ENCODE peak calls at places on chromosomes 11 and 22, in nine cellular contexts. W is IMR-90; L is CD4-positive, CD25-positive, alpha-beta regulatory T cell; E is right lobe of liver; V is CD8-positive, alpha-beta memory T cell; O is transverse colon; B is aorta; G is SJCRH30; M is cardiac muscle cell. K is an unnamed sample.

GRCh38 chr11:8760896-8761295 is 78.3 kb downstream of the RPL27A start:
- DNase-seq in W (peak; percentile 59), L (no peak), E (no peak), V (no peak), O (no peak), B (no peak), G (no peak), M (peak; percentile 91), K (no peak)

GRCh38 chr22:39097098-39098020 is at the start of gene APOBEC3H:
- DNase-seq in W (no peak), L (no peak), E (peak; percentile 53), V (peak; percentile 37), O (peak; percentile 41), B (peak; percentile 77), G (peak; percentile 13), M (peak; percentile 6), K (no peak)

GRCh38 chr11:104015649-104016415 is 20.6 kb upstream of the DDI1 start:
- DNase-seq in W (no peak), L (no peak), E (no peak), V (no peak), O (no peak), B (no peak), G (no peak), M (no peak), K (no peak)

GRCh38 chr22:37843746-37844089 is 416 bp downstream of the ANKRD54 start:
- DNase-seq in W (peak; percentile 32), L (no peak), E (no peak), V (no peak), O (peak; percentile 59), B (peak; percentile 86), G (no peak), M (peak; percentile 52), K (no peak)

GRCh38 chr11:78310500-78310909 is 107.1 kb downstream of the GAB2 start:
- DNase-seq in W (peak; percentile 35), L (no peak), E (peak; percentile 77), V (no peak), O (peak; percentile 64), B (peak; percentile 86), G (no peak), M (peak; percentile 62), K (peak; percentile 84)

GRCh38 chr11:15826008-15826650 is 530.2 kb downstream of the SOX6 start:
- DNase-seq in W (peak; percentile 30), L (no peak), E (no peak), V (no peak), O (no peak), B (no peak), G (no peak), M (no peak), K (no peak)

GRCh38 chr11:90288207-90288821 is 65.5 kb upstream of the CHORDC1 start:
- DNase-seq in W (peak; percentile 3), L (no peak), E (no peak), V (no peak), O (no peak), B (no peak), G (peak; percentile 37), M (peak; percentile 9), K (no peak)

GRCh38 chr22:39419096-39419495 is 19.5 kb downstream of the TAB1 start:
- DNase-seq in W (no peak), L (no peak), E (no peak), V (no peak), O (no peak), B (peak; percentile 56), G (no peak), M (no peak), K (peak; percentile 47)

GRCh38 chr11:76250520-76251222 is 44.4 kb upstream of the WNT11 start:
- DNase-seq in W (no peak), L (no peak), E (no peak), V (no peak), O (no peak), B (no peak), G (no peak), M (no peak), K (no peak)

GRCh38 chr11:107696140-107696539 is 15.7 kb downstream of the SLN start:
- DNase-seq in W (peak; percentile 97), L (no peak), E (no peak), V (no peak), O (no peak), B (no peak), G (no peak), M (peak; percentile 93), K (no peak)

GRCh38 chr22:26592368-26593015 is 2.6 kb upstream of the TPST2 start:
- DNase-seq in W (no peak), L (peak; percentile 40), E (no peak), V (peak; percentile 79), O (peak; percentile 63), B (no peak), G (no peak), M (no peak), K (no peak)

GRCh38 chr11:6655790-6656580 is at the start of gene DCHS1:
- DNase-seq in W (no peak), L (no peak), E (peak; percentile 56), V (peak; percentile 6), O (peak; percentile 26), B (peak; percentile 88), G (peak; percentile 47), M (peak; percentile 27), K (peak; percentile 67)

GRCh38 chr11:116534270-116534975 is 238.4 kb downstream of the BUD13 start:
- DNase-seq in W (no peak), L (no peak), E (no peak), V (no peak), O (no peak), B (peak; percentile 32), G (no peak), M (no peak), K (no peak)

GRCh38 chr11:26443617-26444016 is 111.7 kb downstream of the ANO3 start:
- DNase-seq in W (no peak), L (no peak), E (no peak), V (no peak), O (no peak), B (no peak), G (no peak), M (no peak), K (no peak)

GRCh38 chr11:118643142-118643994 is 36.0 kb downstream of the PHLDB1 start:
- DNase-seq in W (no peak), L (no peak), E (no peak), V (no peak), O (no peak), B (no peak), G (no peak), M (no peak), K (peak; percentile 52)

GRCh38 chr11:134126197-134126822 is 57.4 kb downstream of the JAM3 start:
- DNase-seq in W (peak; percentile 97), L (no peak), E (no peak), V (no peak), O (no peak), B (no peak), G (peak; percentile 24), M (peak; percentile 52), K (no peak)

GRCh38 chr11:112612283-112612849 is 348.9 kb upstream of the NCAM1 start:
- DNase-seq in W (no peak), L (no peak), E (no peak), V (no peak), O (no peak), B (no peak), G (peak; percentile 78), M (peak; percentile 23), K (no peak)

GRCh38 chr22:19962246-19962908 is 20.8 kb upstream of the TXNRD2 start:
- DNase-seq in W (peak; percentile 73), L (peak; percentile 28), E (peak; percentile 92), V (no peak), O (peak; percentile 88), B (peak; percentile 91), G (peak; percentile 81), M (peak; percentile 83), K (peak; percentile 95)

GRCh38 chr11:62909107-62909894 is 11.9 kb downstream of the CHRM1 start:
- DNase-seq in W (peak; percentile 73), L (no peak), E (peak; percentile 68), V (no peak), O (peak; percentile 85), B (peak; percentile 83), G (peak; percentile 80), M (peak; percentile 85), K (peak; percentile 90)

GRCh38 chr11:97610854-97611253 is 1221.0 kb downstream of the JRKL start:
- DNase-seq in W (no peak), L (no peak), E (no peak), V (no peak), O (no peak), B (no peak), G (no peak), M (no peak), K (no peak)

GRCh38 chr11:67054851-67055523 is 1.7 kb upstream of the RHOD start:
- DNase-seq in W (peak; percentile 88), L (no peak), E (no peak), V (no peak), O (peak; percentile 78), B (no peak), G (peak; percentile 65), M (peak; percentile 79), K (no peak)

GRCh38 chr11:84794663-84795443 is 832.3 kb downstream of the DLG2 start:
- DNase-seq in W (no peak), L (no peak), E (no peak), V (no peak), O (no peak), B (no peak), G (no peak), M (no peak), K (peak; percentile 52)

GRCh38 chr11:64485077-64485476 is 105.9 kb upstream of the SLC22A12 start:
- DNase-seq in W (no peak), L (no peak), E (no peak), V (no peak), O (no peak), B (no peak), G (no peak), M (peak; percentile 6), K (no peak)

GRCh38 chr22:46363611-46364321 is 28.3 kb downstream of the TRMU start:
- DNase-seq in W (no peak), L (no peak), E (peak; percentile 50), V (no peak), O (no peak), B (no peak), G (no peak), M (no peak), K (peak; percentile 63)
- H3K36me3 ChIP-seq in W (peaks cover 2% of the 10 kb centered on the region), L (no peaks in the 10 kb centered on the region), E (no peaks in the 10 kb centered on the region), V (no peaks in the 10 kb centered on the region), O (no peaks in the 10 kb centered on the region), B (no peaks in the 10 kb centered on the region), G (no peaks in the 10 kb centered on the region), M (peaks cover 6% of the 10 kb centered on the region), K (peaks cover 2% of the 10 kb centered on the region)

GRCh38 chr22:33896801-33897620 is 23.3 kb downstream of the LARGE1 start:
- DNase-seq in W (peak; percentile 45), L (no peak), E (no peak), V (no peak), O (no peak), B (no peak), G (no peak), M (peak; percentile 13), K (no peak)
- H3K27ac ChIP-seq in W (no peak overlapping the region), L (no peak overlapping the region), E (no peak overlapping the region), V (no peak overlapping the region), O (no peak overlapping the region), B (no peak overlapping the region), G (no peak overlapping the region), M (no peak overlapping the region), K (no peak overlapping the region)

GRCh38 chr11:57324154-57324885 is 432 bp downstream of the TNKS1BP1 start:
- DNase-seq in W (peak; percentile 48), L (no peak), E (no peak), V (no peak), O (peak; percentile 49), B (peak; percentile 82), G (peak; percentile 73), M (peak; percentile 65), K (peak; percentile 90)
- H3K36me3 ChIP-seq in W (peaks cover 42% of the 10 kb centered on the region), L (peaks cover 22% of the 10 kb centered on the region), E (no peaks in the 10 kb centered on the region), V (peaks cover 15% of the 10 kb centered on the region), O (no peaks in the 10 kb centered on the region), B (no peaks in the 10 kb centered on the region), G (peaks cover 34% of the 10 kb centered on the region), M (peaks cover 17% of the 10 kb centered on the region), K (peaks cover 17% of the 10 kb centered on the region)

GRCh38 chr11:47980907-47981621 is 705 bp downstream of the PTPRJ start:
- DNase-seq in W (peak; percentile 40), L (no peak), E (peak; percentile 74), V (peak; percentile 24), O (peak; percentile 63), B (peak; percentile 88), G (peak; percentile 49), M (peak; percentile 54), K (peak; percentile 84)
- H3K27ac ChIP-seq in W (peak overlapping the region; percentile 4), L (peak overlapping the region; percentile 72), E (peak overlapping the region; percentile 83), V (peak overlapping the region; percentile 53), O (peak overlapping the region; percentile 86), B (no peak overlapping the region), G (no peak overlapping the region), M (peak overlapping the region; percentile 36), K (peak overlapping the region; percentile 60)